ENCODE peak calls at places on chromosomes 3 and 15, in four cellular contexts. R, W, S and M are unnamed samples.

GRCh38 chr3:150751781-150752263 is 11.1 kb downstream of the SIAH2 start:
- DNase-seq in S (no peak), W (no peak), R (no peak), M (no peak)

GRCh38 chr3:71575433-71575832 is 8.1 kb downstream of the FOXP1 start:
- DNase-seq in S (no peak), W (no peak), R (no peak), M (no peak)

GRCh38 chr15:26691249-26691648 is 81.6 kb downstream of the GABRB3 start:
- DNase-seq in W (no peak), S (peak; percentile 49), R (no peak), M (no peak)

GRCh38 chr15:50854594-50855490 is 53.6 kb upstream of the AP4E1 start:
- DNase-seq in S (no peak), R (peak; percentile 76), W (no peak), M (no peak)

GRCh38 chr3:194905696-194906095 is 220.0 kb downstream of the FAM43A start:
- DNase-seq in R (no peak), W (no peak), S (no peak), M (no peak)

GRCh38 chr15:61655881-61656280 is 404.4 kb downstream of the VPS13C start:
- DNase-seq in S (no peak), W (no peak), R (no peak), M (no peak)

GRCh38 chr3:11250902-11251806 is 21.0 kb upstream of the ATG7 start:
- DNase-seq in R (no peak), W (no peak), S (no peak), M (no peak)

GRCh38 chr3:22959593-22959992 is 243.5 kb upstream of the UBE2E2 start:
- DNase-seq in S (no peak), W (no peak), R (peak; percentile 78), M (no peak)

GRCh38 chr3:33803894-33804526 is 5.6 kb downstream of the PDCD6IP start:
- DNase-seq in W (no peak), S (no peak), R (no peak), M (no peak)

GRCh38 chr15:29623240-29623639 is 199.0 kb downstream of the TJP1 start:
- DNase-seq in R (no peak), W (no peak), S (no peak), M (no peak)

GRCh38 chr3:126349611-126350501 is 7.4 kb downstream of the KLF15 start:
- DNase-seq in R (no peak), S (no peak), W (no peak), M (peak; percentile 60)

GRCh38 chr15:67074886-67075229 is 9.5 kb downstream of the SMAD3 start:
- DNase-seq in R (no peak), S (no peak), W (no peak), M (no peak)

GRCh38 chr3:139607981-139608380 is 68.4 kb upstream of the RBP1 start:
- DNase-seq in S (no peak), W (no peak), R (no peak), M (no peak)

GRCh38 chr15:59367022-59367451 is 5.6 kb downstream of the MYO1E start:
- DNase-seq in W (no peak), R (no peak), S (no peak), M (no peak)

GRCh38 chr15:69489101-69489571 is 36.5 kb downstream of the RPLP1 start:
- DNase-seq in W (no peak), S (no peak), R (no peak), M (no peak)

GRCh38 chr15:92079047-92079446 is 225.5 kb downstream of the SLCO3A1 start:
- DNase-seq in W (no peak), R (peak; percentile 54), S (no peak), M (no peak)

GRCh38 chr3:156395961-156396700 is 158.8 kb downstream of the SSR3 start:
- DNase-seq in W (no peak), S (no peak), R (no peak), M (no peak)

GRCh38 chr3:21942328-21942727 is 191.3 kb upstream of the ZNF385D start:
- DNase-seq in R (no peak), W (no peak), S (no peak), M (no peak)

GRCh38 chr3:18302517-18302916 is 122.6 kb downstream of the SATB1 start:
- DNase-seq in S (no peak), W (no peak), R (no peak), M (no peak)

GRCh38 chr3:57757642-57758297 is 1.7 kb downstream of the SLMAP start:
- DNase-seq in R (peak; percentile 10), S (peak; percentile 18), W (no peak), M (peak; percentile 48)

GRCh38 chr15:55256281-55257013 is 33.2 kb downstream of the RAB27A start:
- DNase-seq in W (no peak), S (no peak), R (no peak), M (no peak)

GRCh38 chr3:38396861-38397260 is 50.3 kb downstream of the XYLB start:
- DNase-seq in S (no peak), R (no peak), W (no peak), M (no peak)

GRCh38 chr3:100029052-100029451 is 85.2 kb downstream of the FILIP1L start:
- DNase-seq in S (no peak), W (no peak), R (no peak), M (no peak)

GRCh38 chr15:70258369-70259029 is 160.8 kb upstream of the TLE3 start:
- DNase-seq in W (no peak), S (no peak), R (peak; percentile 53), M (no peak)

GRCh38 chr15:67413770-67414429 is 107.0 kb upstream of the C15orf61 start:
- DNase-seq in S (no peak), R (no peak), W (no peak), M (no peak)

GRCh38 chr3:31502803-31503221 is 29.9 kb upstream of the STT3B start:
- DNase-seq in R (peak; percentile 18), W (no peak), S (no peak), M (no peak)

GRCh38 chr3:58055309-58055708 is 47.1 kb downstream of the FLNB start:
- DNase-seq in W (no peak), S (no peak), R (no peak), M (no peak)

DNA sequence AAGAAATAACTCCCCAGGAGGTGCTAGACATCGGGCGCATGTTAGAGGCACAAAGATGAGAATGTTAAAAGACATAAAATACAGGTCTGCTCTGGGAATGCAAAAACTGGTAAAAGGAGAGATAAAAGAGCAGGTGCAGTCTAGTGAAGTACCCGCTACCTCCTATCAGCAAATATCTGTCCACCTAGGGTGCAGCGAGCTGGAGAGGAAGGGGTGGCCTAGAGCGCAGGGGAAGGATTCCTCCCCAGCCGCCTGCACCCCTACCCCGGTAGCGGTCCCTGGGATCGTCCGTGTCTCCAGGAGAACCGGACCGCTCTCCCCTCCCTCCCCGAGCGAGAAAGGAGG is 230 bp upstream of the ZNF662 start:
- DNase-seq in S (no peak), W (no peak), R (no peak), M (no peak)
- H3K4me3 ChIP-seq in S (no peak overlapping the region), W (peak overlapping the region; percentile 76), R (no peak overlapping the region), M (peak overlapping the region; percentile 85)

DNA sequence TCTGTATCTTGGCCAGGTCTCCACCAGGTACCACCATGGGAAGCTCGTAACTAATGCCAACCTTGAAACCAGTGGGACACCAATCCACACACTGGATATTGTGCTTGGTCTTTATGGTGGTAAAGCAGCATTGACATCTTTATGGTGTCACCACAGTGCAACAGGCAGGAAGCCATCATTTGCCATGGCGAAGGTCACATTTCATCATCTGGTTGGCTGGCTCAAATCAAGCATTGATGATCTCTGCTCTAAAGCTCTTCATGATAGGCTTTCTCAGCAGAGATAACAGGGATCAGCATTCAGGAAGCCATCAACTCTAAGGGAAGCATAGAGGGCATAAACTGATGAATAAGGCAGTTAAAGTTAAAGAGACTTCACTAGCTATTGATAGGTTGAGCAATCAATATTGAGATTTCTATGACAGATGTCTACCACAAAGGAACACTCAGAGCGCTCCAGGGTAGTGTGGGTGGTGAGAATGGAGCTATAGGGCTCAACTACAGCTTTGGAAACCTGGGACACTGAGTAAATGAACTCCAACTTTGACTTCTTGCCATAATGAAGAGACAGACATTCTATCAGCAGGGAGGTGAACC is 54.1 kb upstream of the ACTC1 start:
- DNase-seq in S (no peak), W (no peak), R (no peak), M (no peak)
- H3K4me3 ChIP-seq in S (no peak overlapping the region), W (no peak overlapping the region), R (no peak overlapping the region), M (no peak overlapping the region)

GRCh38 chr3:181727122-181728036 is 15.7 kb downstream of the SOX2 start:
- DNase-seq in R (no peak), S (no peak), W (no peak), M (no peak)

GRCh38 chr3:181725830-181726229 is 14.1 kb downstream of the SOX2 start:
- DNase-seq in W (no peak), R (no peak), S (no peak), M (no peak)

GRCh38 chr3:181728470-181728869 is 16.7 kb downstream of the SOX2 start:
- DNase-seq in S (no peak), R (no peak), W (no peak), M (no peak)

GRCh38 chr3:181725033-181725775 is 13.5 kb downstream of the SOX2 start:
- DNase-seq in R (no peak), W (no peak), S (no peak), M (no peak)

DNA sequence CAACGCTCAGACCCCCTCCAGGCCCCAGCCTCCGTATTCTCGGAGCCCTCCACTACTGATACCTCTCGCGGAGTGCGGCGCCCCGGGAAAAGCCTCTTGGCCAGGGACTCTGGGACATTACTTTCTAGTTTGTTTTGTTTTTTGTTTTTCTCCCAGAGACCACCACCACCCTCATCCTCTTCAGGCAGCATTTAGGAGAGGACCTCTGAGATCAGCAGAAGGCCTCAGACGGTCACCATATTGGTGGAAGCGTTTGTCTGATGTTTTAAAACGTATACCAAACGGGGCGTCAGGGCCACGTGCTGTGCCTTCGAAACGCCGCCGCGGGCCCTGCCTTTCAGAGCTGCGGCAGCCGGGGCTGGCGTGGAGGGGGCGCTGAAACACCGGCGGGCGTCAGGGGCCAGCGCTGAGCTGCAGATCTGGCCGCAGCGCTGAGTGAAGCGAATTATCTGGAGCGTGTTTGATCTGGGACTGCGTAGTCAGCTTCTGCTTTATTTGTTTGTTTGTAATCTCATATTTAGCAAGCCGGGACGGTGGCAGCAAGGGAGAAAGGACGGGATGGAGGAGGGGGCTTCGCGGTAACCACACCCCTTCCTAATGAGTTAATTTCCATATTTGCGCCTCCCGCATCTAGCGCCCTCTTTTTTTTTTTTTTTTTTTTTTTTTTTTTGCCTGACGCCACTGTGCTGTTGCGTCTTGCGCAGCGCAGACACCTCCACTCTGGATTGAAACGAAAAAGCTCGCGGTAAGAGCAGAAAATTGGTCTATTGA is 14.8 kb downstream of the SOX2 start:
- DNase-seq in W (no peak), R (no peak), S (peak; percentile 80), M (no peak)
- H3K4me3 ChIP-seq in W (no peak overlapping the region), R (peak overlapping the region; percentile 39), S (peak overlapping the region; percentile 49), M (peak overlapping the region; percentile 43)

GRCh38 chr3:196554205-196554604 is 14.1 kb downstream of the WDR53 start:
- DNase-seq in R (no peak), S (no peak), W (no peak), M (no peak)

GRCh38 chr3:196552253-196552652 is 16.1 kb downstream of the WDR53 start:
- DNase-seq in R (no peak), W (no peak), S (no peak), M (no peak)

GRCh38 chr3:196553551-196553950 is 14.8 kb downstream of the WDR53 start:
- DNase-seq in S (no peak), R (no peak), W (no peak), M (peak; percentile 83)

GRCh38 chr3:196557236-196557635 is 11.1 kb downstream of the WDR53 start:
- DNase-seq in R (no peak), S (no peak), W (no peak), M (no peak)

DNA sequence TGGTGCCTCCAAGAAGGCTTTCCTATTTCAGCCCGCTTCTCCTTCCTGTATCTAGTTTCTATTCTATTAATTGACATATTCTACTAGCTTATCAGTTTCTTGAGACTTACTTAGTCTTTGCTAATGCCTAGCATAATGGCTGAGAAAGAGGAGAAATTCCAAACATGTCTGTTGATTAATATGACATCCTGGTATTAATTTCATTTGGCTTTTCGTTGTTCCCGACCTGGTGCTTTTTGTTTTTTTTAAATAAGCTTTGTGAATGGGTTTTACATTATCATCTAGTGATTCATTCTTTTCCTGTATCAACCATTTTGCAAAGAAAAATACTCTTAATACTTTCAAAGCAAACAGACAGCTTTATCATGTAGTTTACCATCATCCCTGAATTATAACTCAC is 13.1 kb downstream of the WDR53 start:
- DNase-seq in R (no peak), S (no peak), W (no peak), M (no peak)
- H3K4me3 ChIP-seq in R (no peak overlapping the region), S (no peak overlapping the region), W (no peak overlapping the region), M (no peak overlapping the region)